ENCODE peak calls at places on chromosomes 6 and 20, in seven cellular contexts. V is pancreas; F is CD8-positive, alpha-beta memory T cell; I is left lung; D is skeletal muscle cell; C is mammary epithelial cell; N is keratinocyte. J is an unnamed sample.

GRCh38 chr6:47679507-47679906 is 18.9 kb upstream of the ADGRF4 start:
- DNase-seq in V (no peak), F (no peak), I (no peak), D (no peak), C (no peak), N (no peak), J (no peak)

GRCh38 chr6:10641494-10641893 is 52.9 kb downstream of the C6orf52 start:
- DNase-seq in V (no peak), F (no peak), I (no peak), D (no peak), C (no peak), N (no peak), J (peak; percentile 50)

GRCh38 chr6:20877008-20877937 is 343.0 kb downstream of the CDKAL1 start:
- DNase-seq in V (peak; percentile 57), F (no peak), I (no peak), D (peak; percentile 85), C (peak; percentile 98), N (peak; percentile 80), J (no peak)

GRCh38 chr20:21301940-21302644 is 1.0 kb upstream of the XRN2 start:
- DNase-seq in V (no peak), F (no peak), I (no peak), D (no peak), C (no peak), N (no peak), J (no peak)

GRCh38 chr6:75747371-75747984 is 1.6 kb upstream of the MYO6 start:
- DNase-seq in V (no peak), F (no peak), I (no peak), D (no peak), C (no peak), N (no peak), J (no peak)

GRCh38 chr20:46111028-46111835 is 6.9 kb upstream of the CD40 start:
- DNase-seq in V (no peak), F (no peak), I (no peak), D (no peak), C (no peak), N (no peak), J (no peak)

GRCh38 chr6:80541186-80541585 is 434.7 kb downstream of the BCKDHB start:
- DNase-seq in V (no peak), F (no peak), I (no peak), D (peak; percentile 84), C (peak; percentile 93), N (peak; percentile 75), J (no peak)

GRCh38 chr20:25302596-25302995 is 54.7 kb downstream of the PYGB start:
- DNase-seq in V (no peak), F (no peak), I (peak; percentile 57), D (no peak), C (no peak), N (no peak), J (no peak)

GRCh38 chr20:51712501-51713212 is 55.5 kb downstream of the ATP9A start:
- DNase-seq in V (peak; percentile 63), F (no peak), I (no peak), D (no peak), C (no peak), N (no peak), J (no peak)

GRCh38 chr6:108960601-108961000 is 112.4 kb downstream of the ARMC2 start:
- DNase-seq in V (no peak), F (no peak), I (no peak), D (no peak), C (no peak), N (no peak), J (no peak)

GRCh38 chr6:24923885-24924401 is 11.8 kb downstream of the RIPOR2 start:
- DNase-seq in V (no peak), F (no peak), I (no peak), D (no peak), C (no peak), N (no peak), J (no peak)

GRCh38 chr20:14055127-14055742 is 59.9 kb downstream of the MACROD2 start:
- DNase-seq in V (no peak), F (no peak), I (no peak), D (peak; percentile 25), C (peak; percentile 48), N (peak; percentile 9), J (peak; percentile 66)

GRCh38 chr6:124659427-124659826 is 302.8 kb upstream of the RNF217 start:
- DNase-seq in V (no peak), F (no peak), I (no peak), D (no peak), C (no peak), N (no peak), J (no peak)

GRCh38 chr20:35320396-35321126 is 28.3 kb upstream of the FAM83C start:
- DNase-seq in V (no peak), F (no peak), I (no peak), D (peak; percentile 49), C (peak; percentile 68), N (no peak), J (no peak)

GRCh38 chr6:70310063-70310694 is 7.3 kb upstream of the COL9A1 start:
- DNase-seq in V (no peak), F (no peak), I (no peak), D (peak; percentile 5), C (peak; percentile 48), N (no peak), J (peak; percentile 31)

GRCh38 chr6:64258752-64259151 is 623.1 kb downstream of the PHF3 start:
- DNase-seq in V (no peak), F (no peak), I (no peak), D (no peak), C (no peak), N (no peak), J (no peak)

GRCh38 chr6:9139762-9140161 is 704.4 kb upstream of the SLC35B3 start:
- DNase-seq in V (no peak), F (no peak), I (no peak), D (no peak), C (peak; percentile 69), N (peak; percentile 26), J (no peak)

GRCh38 chr6:150418825-150419594 is 50.2 kb downstream of the IYD start:
- DNase-seq in V (peak; percentile 70), F (peak; percentile 38), I (no peak), D (peak; percentile 16), C (peak; percentile 50), N (no peak), J (peak; percentile 21)

GRCh38 chr6:52994789-52995078 is 350 bp downstream of the GSTA4 start:
- DNase-seq in V (peak; percentile 76), F (peak; percentile 7), I (peak; percentile 83), D (no peak), C (no peak), N (no peak), J (no peak)

GRCh38 chr6:15386756-15387112 is 140.9 kb downstream of the JARID2 start:
- DNase-seq in V (no peak), F (no peak), I (no peak), D (no peak), C (no peak), N (no peak), J (no peak)

GRCh38 chr6:35470663-35471120 is 2.5 kb downstream of the RPL10A start:
- DNase-seq in V (no peak), F (no peak), I (no peak), D (no peak), C (no peak), N (no peak), J (no peak)

GRCh38 chr20:48667889-48668413 is 159.8 kb downstream of the PREX1 start:
- DNase-seq in V (no peak), F (no peak), I (no peak), D (no peak), C (no peak), N (no peak), J (no peak)
- H3K4me3 ChIP-seq in V (no peak overlapping the region), F (no peak overlapping the region), I (no peak overlapping the region), D (no peak overlapping the region), C (no peak overlapping the region), N (no peak overlapping the region), J (no peak overlapping the region)

GRCh38 chr6:134052776-134053120 is 324 bp upstream of the SLC2A12 start:
- DNase-seq in V (no peak), F (no peak), I (no peak), D (no peak), C (no peak), N (no peak), J (no peak)
- H3K4me3 ChIP-seq in V (peak overlapping the region; percentile 55), F (peak overlapping the region; percentile 64), I (peak overlapping the region; percentile 52), D (peak overlapping the region; percentile 63), C (peak overlapping the region; percentile 86), N (no peak overlapping the region), J (peak overlapping the region; percentile 83)

GRCh38 chr6:130602151-130602770 is 224.9 kb upstream of the SMLR1 start:
- DNase-seq in V (no peak), F (no peak), I (no peak), D (peak; percentile 91), C (peak; percentile 98), N (peak; percentile 90), J (no peak)
- H3K4me3 ChIP-seq in V (no peak overlapping the region), F (no peak overlapping the region), I (no peak overlapping the region), D (no peak overlapping the region), C (no peak overlapping the region), N (no peak overlapping the region), J (no peak overlapping the region)

GRCh38 chr6:41731561-41732086 is 3.8 kb downstream of the TFEB start:
- DNase-seq in V (peak; percentile 19), F (no peak), I (no peak), D (no peak), C (peak; percentile 66), N (no peak), J (no peak)
- H3K4me3 ChIP-seq in V (no peak overlapping the region), F (no peak overlapping the region), I (no peak overlapping the region), D (no peak overlapping the region), C (peak overlapping the region; percentile 16), N (peak overlapping the region; percentile 14), J (no peak overlapping the region)

DNA sequence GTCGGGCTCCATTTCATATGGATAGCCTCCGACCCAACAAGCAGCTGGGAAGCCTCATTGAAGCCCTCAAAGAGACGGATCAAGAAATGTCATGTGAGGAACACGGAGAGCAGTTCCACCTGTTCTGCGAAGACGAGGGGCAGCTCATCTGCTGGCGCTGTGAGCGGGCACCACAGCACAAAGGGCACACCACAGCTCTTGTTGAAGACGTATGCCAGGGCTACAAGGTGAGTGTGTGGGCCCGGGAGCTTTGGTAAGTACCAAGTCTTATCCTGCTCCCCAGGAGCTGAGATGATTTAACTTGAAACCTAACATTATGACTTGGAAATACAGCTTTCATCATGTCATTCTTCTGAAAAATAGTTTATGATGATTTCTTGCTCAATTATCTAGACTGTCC is 4.1 kb downstream of the TRIM38 start:
- DNase-seq in V (no peak), F (no peak), I (no peak), D (no peak), C (no peak), N (no peak), J (no peak)
- H3K4me3 ChIP-seq in V (no peak overlapping the region), F (peak overlapping the region; percentile 3), I (peak overlapping the region; percentile 6), D (no peak overlapping the region), C (no peak overlapping the region), N (no peak overlapping the region), J (no peak overlapping the region)

DNA sequence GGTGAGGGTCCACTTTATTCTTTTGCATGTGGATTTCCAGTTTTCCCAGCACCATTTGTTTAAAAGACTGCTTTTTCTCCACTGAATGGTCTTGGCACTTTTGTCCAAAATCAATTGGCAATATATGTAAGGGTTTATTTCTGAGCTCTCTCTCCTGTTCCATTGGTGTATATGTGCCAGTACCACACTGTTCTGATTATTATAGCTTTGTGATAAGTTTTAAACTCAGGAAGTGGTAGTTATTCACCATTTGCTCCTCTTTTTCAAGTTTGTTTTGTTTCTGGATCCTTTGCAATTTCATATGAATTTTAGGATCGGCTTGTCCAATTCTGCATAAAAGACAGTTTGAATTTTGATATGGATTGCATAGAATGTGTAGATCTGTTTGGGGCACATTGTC is 4.4 kb downstream of the ZGPAT start:
- DNase-seq in V (no peak), F (no peak), I (no peak), D (no peak), C (no peak), N (no peak), J (no peak)
- H3K4me3 ChIP-seq in V (no peak overlapping the region), F (no peak overlapping the region), I (no peak overlapping the region), D (no peak overlapping the region), C (no peak overlapping the region), N (no peak overlapping the region), J (no peak overlapping the region)

J was measured in neuronal stem cell.